ENCODE peak calls at places on chromosomes 7 and 10, in seven cellular contexts. One of them, this sample, is unnamed.

GRCh38 chr7:37663693-37664092 is 19.9 kb upstream of the GPR141 start:
- DNase-seq in IMR-90: no peak
- DNase-seq in mesendoderm: no peak
- DNase-seq in H1: no peak
- DNase-seq in trophoblast cell: no peak
- DNase-seq in mesenchymal stem cell: no peak
- DNase-seq in H9: no peak
- DNase-seq in this sample: no peak

GRCh38 chr7:66557214-66558200 is 71.2 kb upstream of the KCTD7 start:
- DNase-seq in mesenchymal stem cell: peak; percentile 48
- DNase-seq in H1: peak; percentile 99
- DNase-seq in trophoblast cell: peak; percentile 72
- DNase-seq in mesendoderm: peak; percentile 74
- DNase-seq in H9: peak; percentile 89
- DNase-seq in IMR-90: peak; percentile 31
- DNase-seq in this sample: peak; percentile 51

GRCh38 chr10:119602241-119603095 is 5.7 kb upstream of the TIAL1 start:
- DNase-seq in H1: peak; percentile 64
- DNase-seq in IMR-90: no peak
- DNase-seq in trophoblast cell: peak; percentile 44
- DNase-seq in mesendoderm: peak; percentile 67
- DNase-seq in mesenchymal stem cell: peak; percentile 36
- DNase-seq in H9: peak; percentile 62
- DNase-seq in this sample: no peak

GRCh38 chr10:93061594-93062498 is 1.2 kb downstream of the CYP26C1 start:
- DNase-seq in H1: no peak
- DNase-seq in mesenchymal stem cell: no peak
- DNase-seq in H9: peak; percentile 34
- DNase-seq in trophoblast cell: peak; percentile 59
- DNase-seq in mesendoderm: no peak
- DNase-seq in IMR-90: peak; percentile 33
- DNase-seq in this sample: no peak

GRCh38 chr7:80145780-80146422 is 11.3 kb downstream of the GNAI1 start:
- DNase-seq in mesendoderm: peak; percentile 79
- DNase-seq in mesenchymal stem cell: peak; percentile 97
- DNase-seq in IMR-90: peak; percentile 93
- DNase-seq in trophoblast cell: peak; percentile 96
- DNase-seq in H9: no peak
- DNase-seq in H1: no peak
- DNase-seq in this sample: no peak

GRCh38 chr10:17232276-17232987 is 4.4 kb downstream of the VIM start:
- DNase-seq in H9: no peak
- DNase-seq in mesendoderm: no peak
- DNase-seq in IMR-90: peak; percentile 34
- DNase-seq in trophoblast cell: no peak
- DNase-seq in H1: no peak
- DNase-seq in mesenchymal stem cell: peak; percentile 57
- DNase-seq in this sample: no peak

GRCh38 chr7:131159961-131160361 is 167.7 kb upstream of the MKLN1 start:
- DNase-seq in trophoblast cell: no peak
- DNase-seq in H1: peak; percentile 27
- DNase-seq in mesendoderm: no peak
- DNase-seq in H9: no peak
- DNase-seq in mesenchymal stem cell: peak; percentile 81
- DNase-seq in IMR-90: peak; percentile 85
- DNase-seq in this sample: no peak

GRCh38 chr10:108735380-108735779 is 1187.9 kb downstream of the XPNPEP1 start:
- DNase-seq in H9: no peak
- DNase-seq in mesenchymal stem cell: peak; percentile 72
- DNase-seq in mesendoderm: no peak
- DNase-seq in IMR-90: peak; percentile 32
- DNase-seq in trophoblast cell: no peak
- DNase-seq in H1: no peak
- DNase-seq in this sample: no peak

GRCh38 chr7:38229386-38229785 is 44.0 kb downstream of the TARP start:
- DNase-seq in trophoblast cell: no peak
- DNase-seq in IMR-90: peak; percentile 62
- DNase-seq in H1: no peak
- DNase-seq in H9: no peak
- DNase-seq in mesendoderm: no peak
- DNase-seq in mesenchymal stem cell: peak; percentile 15
- DNase-seq in this sample: no peak

GRCh38 chr7:149883452-149883861 is 9.7 kb downstream of the ATP6V0E2 start:
- DNase-seq in mesendoderm: peak; percentile 86
- DNase-seq in H1: peak; percentile 77
- DNase-seq in mesenchymal stem cell: peak; percentile 38
- DNase-seq in IMR-90: peak; percentile 51
- DNase-seq in H9: peak; percentile 82
- DNase-seq in trophoblast cell: peak; percentile 72
- DNase-seq in this sample: peak; percentile 49

GRCh38 chr7:150951181-150951520 is 27.0 kb downstream of the KCNH2 start:
- DNase-seq in H9: no peak
- DNase-seq in IMR-90: no peak
- DNase-seq in mesenchymal stem cell: no peak
- DNase-seq in mesendoderm: no peak
- DNase-seq in H1: no peak
- DNase-seq in trophoblast cell: no peak
- DNase-seq in this sample: no peak

GRCh38 chr7:83001362-83002040 is 161.2 kb downstream of the PCLO start:
- DNase-seq in H1: no peak
- DNase-seq in mesenchymal stem cell: peak; percentile 44
- DNase-seq in trophoblast cell: peak; percentile 54
- DNase-seq in H9: no peak
- DNase-seq in mesendoderm: no peak
- DNase-seq in IMR-90: no peak
- DNase-seq in this sample: no peak

GRCh38 chr10:117175901-117176534 is 21.3 kb upstream of the KCNK18 start:
- DNase-seq in IMR-90: peak; percentile 68
- DNase-seq in trophoblast cell: peak; percentile 90
- DNase-seq in H1: peak; percentile 88
- DNase-seq in mesendoderm: peak; percentile 71
- DNase-seq in H9: peak; percentile 65
- DNase-seq in mesenchymal stem cell: peak; percentile 75
- DNase-seq in this sample: peak; percentile 75

GRCh38 chr10:103727546-103727963 is 127.8 kb downstream of the SH3PXD2A start:
- DNase-seq in H1: no peak
- DNase-seq in IMR-90: no peak
- DNase-seq in trophoblast cell: no peak
- DNase-seq in mesenchymal stem cell: no peak
- DNase-seq in H9: no peak
- DNase-seq in mesendoderm: no peak
- DNase-seq in this sample: no peak

GRCh38 chr7:66837007-66837406 is 84.0 kb upstream of the TMEM248 start:
- DNase-seq in mesenchymal stem cell: peak; percentile 13
- DNase-seq in H9: peak; percentile 83
- DNase-seq in H1: peak; percentile 79
- DNase-seq in trophoblast cell: peak; percentile 59
- DNase-seq in mesendoderm: peak; percentile 85
- DNase-seq in IMR-90: peak; percentile 34
- DNase-seq in this sample: no peak

GRCh38 chr7:151046603-151047573 is 1.4 kb upstream of the ASIC3 start:
- DNase-seq in IMR-90: peak; percentile 66
- DNase-seq in mesenchymal stem cell: no peak
- DNase-seq in mesendoderm: no peak
- DNase-seq in trophoblast cell: no peak
- DNase-seq in H1: no peak
- DNase-seq in H9: no peak
- DNase-seq in this sample: no peak

GRCh38 chr7:98137826-98138151 is 31.1 kb downstream of the LMTK2 start:
- DNase-seq in trophoblast cell: peak; percentile 14
- DNase-seq in H9: no peak
- DNase-seq in IMR-90: no peak
- DNase-seq in mesenchymal stem cell: no peak
- DNase-seq in mesendoderm: no peak
- DNase-seq in H1: no peak
- DNase-seq in this sample: no peak

GRCh38 chr10:22670796-22671195 is 43.6 kb downstream of the PIP4K2A start:
- DNase-seq in H9: no peak
- DNase-seq in IMR-90: peak; percentile 33
- DNase-seq in trophoblast cell: no peak
- DNase-seq in mesendoderm: no peak
- DNase-seq in H1: no peak
- DNase-seq in mesenchymal stem cell: no peak
- DNase-seq in this sample: no peak

GRCh38 chr10:59839576-59839975 is 66.8 kb downstream of the CCDC6 start:
- DNase-seq in H9: no peak
- DNase-seq in mesenchymal stem cell: peak; percentile 77
- DNase-seq in IMR-90: peak; percentile 71
- DNase-seq in H1: no peak
- DNase-seq in mesendoderm: no peak
- DNase-seq in trophoblast cell: no peak
- DNase-seq in this sample: no peak

GRCh38 chr10:88194041-88194887 is 330.8 kb downstream of the PTEN start:
- DNase-seq in mesendoderm: peak; percentile 40
- DNase-seq in IMR-90: peak; percentile 31
- DNase-seq in trophoblast cell: peak; percentile 14
- DNase-seq in mesenchymal stem cell: no peak
- DNase-seq in H1: no peak
- DNase-seq in H9: no peak
- DNase-seq in this sample: no peak

GRCh38 chr7:75689246-75690099 is 49.3 kb downstream of the HIP1 start:
- DNase-seq in H9: no peak
- DNase-seq in H1: no peak
- DNase-seq in trophoblast cell: no peak
- DNase-seq in IMR-90: no peak
- DNase-seq in mesenchymal stem cell: no peak
- DNase-seq in mesendoderm: peak; percentile 6
- DNase-seq in this sample: no peak

GRCh38 chr7:135761751-135762488 is 13.3 kb upstream of the FAM180A start:
- DNase-seq in H9: no peak
- DNase-seq in H1: no peak
- DNase-seq in trophoblast cell: no peak
- DNase-seq in mesenchymal stem cell: peak; percentile 69
- DNase-seq in IMR-90: peak; percentile 59
- DNase-seq in mesendoderm: no peak
- DNase-seq in this sample: no peak

GRCh38 chr10:73529089-73529832 is 33.4 kb upstream of the PPP3CB start:
- DNase-seq in H1: peak; percentile 53
- DNase-seq in mesendoderm: peak; percentile 93
- DNase-seq in IMR-90: peak; percentile 81
- DNase-seq in H9: peak; percentile 71
- DNase-seq in trophoblast cell: peak; percentile 88
- DNase-seq in mesenchymal stem cell: peak; percentile 82
- DNase-seq in this sample: peak; percentile 83

GRCh38 chr7:119046068-119046467 is 821.6 kb downstream of the ANKRD7 start:
- DNase-seq in H1: no peak
- DNase-seq in IMR-90: no peak
- DNase-seq in mesendoderm: no peak
- DNase-seq in mesenchymal stem cell: no peak
- DNase-seq in H9: no peak
- DNase-seq in trophoblast cell: no peak
- DNase-seq in this sample: no peak
- H2BK5ac ChIP-seq in H1: no peak overlapping the region
- H2BK5ac ChIP-seq in IMR-90: no peak overlapping the region
- H2BK5ac ChIP-seq in mesendoderm: no peak overlapping the region
- H2BK5ac ChIP-seq in mesenchymal stem cell: no peak overlapping the region
- H2BK5ac ChIP-seq in H9: no peak overlapping the region
- H2BK5ac ChIP-seq in trophoblast cell: no peak overlapping the region
- H2BK5ac ChIP-seq in this sample: no peak overlapping the region

DNA sequence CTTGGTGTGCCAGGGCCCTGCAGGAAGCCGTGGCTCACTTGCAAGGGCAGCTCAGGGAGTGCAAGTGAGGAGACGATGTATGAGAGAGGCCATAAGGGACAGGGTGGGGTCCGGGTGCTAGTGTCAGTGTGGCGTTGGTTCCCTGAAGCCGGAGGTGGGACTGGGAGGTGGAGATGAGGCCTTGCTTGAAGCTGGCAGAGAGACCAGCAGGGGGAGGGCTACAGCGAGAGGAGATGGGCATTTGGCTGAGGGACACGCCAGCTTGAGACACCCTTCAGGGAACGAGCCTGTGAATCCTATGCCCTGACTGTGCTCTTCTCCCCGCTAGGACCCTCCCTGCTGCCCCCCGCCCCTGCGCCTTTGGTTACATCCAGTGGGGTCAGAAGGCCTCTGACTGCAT is 529.1 kb downstream of the TCERG1L start:
- DNase-seq in mesendoderm: peak; percentile 56
- DNase-seq in IMR-90: no peak
- DNase-seq in trophoblast cell: no peak
- DNase-seq in H1: peak; percentile 55
- DNase-seq in mesenchymal stem cell: no peak
- DNase-seq in H9: peak; percentile 72
- DNase-seq in this sample: no peak
- H3K27ac ChIP-seq in mesendoderm: no peak overlapping the region
- H3K27ac ChIP-seq in IMR-90: no peak overlapping the region
- H3K27ac ChIP-seq in trophoblast cell: no peak overlapping the region
- H3K27ac ChIP-seq in H1: no peak overlapping the region
- H3K27ac ChIP-seq in mesenchymal stem cell: no peak overlapping the region
- H3K27ac ChIP-seq in H9: no peak overlapping the region
- H3K27ac ChIP-seq in this sample: no peak overlapping the region

DNA sequence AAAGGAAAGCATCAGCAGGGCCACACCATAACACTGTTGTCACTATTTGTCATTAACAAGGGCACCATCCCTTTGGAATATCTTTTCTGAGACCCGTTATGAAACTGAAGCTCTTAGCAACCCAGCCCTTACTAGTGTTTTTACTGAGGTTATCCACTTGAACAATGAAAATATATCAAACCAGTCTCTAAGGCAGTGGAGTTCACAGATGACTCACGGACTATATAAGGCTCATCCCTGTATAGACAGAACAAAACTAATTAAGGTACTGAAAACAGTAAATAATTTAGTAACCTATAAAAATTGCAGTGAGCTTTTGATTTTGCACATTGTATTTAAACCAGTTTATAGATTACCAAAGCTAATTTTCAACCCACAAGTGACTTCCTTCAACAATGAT is 196.0 kb downstream of the ELAPOR2 start:
- DNase-seq in H1: no peak
- DNase-seq in H9: no peak
- DNase-seq in trophoblast cell: no peak
- DNase-seq in mesendoderm: no peak
- DNase-seq in IMR-90: no peak
- DNase-seq in mesenchymal stem cell: peak; percentile 6
- DNase-seq in this sample: no peak
- H2BK120ac ChIP-seq in H1: no peak overlapping the region
- H2BK120ac ChIP-seq in H9: no peak overlapping the region
- H2BK120ac ChIP-seq in trophoblast cell: no peak overlapping the region
- H2BK120ac ChIP-seq in mesendoderm: no peak overlapping the region
- H2BK120ac ChIP-seq in IMR-90: no peak overlapping the region
- H2BK120ac ChIP-seq in mesenchymal stem cell: no peak overlapping the region
- H2BK120ac ChIP-seq in this sample: no peak overlapping the region

GRCh38 chr7:110075450-110075849 is 1015.5 kb upstream of the LRRN3 start:
- DNase-seq in IMR-90: no peak
- DNase-seq in mesenchymal stem cell: no peak
- DNase-seq in H1: no peak
- DNase-seq in mesendoderm: no peak
- DNase-seq in trophoblast cell: no peak
- DNase-seq in H9: no peak
- DNase-seq in this sample: no peak

GRCh38 chr7:110076194-110076593 is 1014.7 kb upstream of the LRRN3 start:
- DNase-seq in trophoblast cell: no peak
- DNase-seq in mesenchymal stem cell: no peak
- DNase-seq in IMR-90: no peak
- DNase-seq in H9: no peak
- DNase-seq in mesendoderm: no peak
- DNase-seq in H1: no peak
- DNase-seq in this sample: no peak

DNA sequence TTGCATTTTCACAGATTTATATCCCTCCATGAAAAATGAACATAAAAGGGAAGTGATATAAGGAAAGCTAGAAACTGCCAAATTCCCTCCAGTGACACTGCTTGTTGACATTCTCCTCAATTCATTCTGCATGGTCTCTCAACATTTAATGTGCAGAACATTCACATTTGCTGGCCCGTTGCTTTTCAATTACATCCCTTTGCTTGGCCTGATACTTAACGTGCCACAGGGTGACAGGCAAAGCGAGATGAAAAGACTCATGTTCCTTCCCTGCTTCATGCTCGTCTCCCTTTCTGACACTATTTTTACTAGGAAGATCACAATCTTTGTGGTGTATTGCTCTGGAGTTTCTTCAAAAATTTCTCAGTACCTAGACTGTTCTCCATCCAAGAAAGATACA is 1019.7 kb upstream of the LRRN3 start:
- DNase-seq in mesendoderm: no peak
- DNase-seq in IMR-90: no peak
- DNase-seq in H1: no peak
- DNase-seq in mesenchymal stem cell: no peak
- DNase-seq in H9: no peak
- DNase-seq in trophoblast cell: no peak
- DNase-seq in this sample: no peak
- H2BK5ac ChIP-seq in mesendoderm: no peak overlapping the region
- H2BK5ac ChIP-seq in IMR-90: no peak overlapping the region
- H2BK5ac ChIP-seq in H1: no peak overlapping the region
- H2BK5ac ChIP-seq in mesenchymal stem cell: no peak overlapping the region
- H2BK5ac ChIP-seq in H9: no peak overlapping the region
- H2BK5ac ChIP-seq in trophoblast cell: no peak overlapping the region
- H2BK5ac ChIP-seq in this sample: no peak overlapping the region

This sample was measured in neuronal stem cell.